ENCODE peak calls at places on chromosomes 12 and 14, in nine cellular contexts. One of them, this sample, is unnamed.

GRCh38 chr12:68451261-68452091 is 119.3 kb upstream of the MDM1 start:
- DNase-seq in neural progenitor cell: no peak
- DNase-seq in SK-N-SH: no peak
- DNase-seq in GM23248: peak
- DNase-seq in hepatocyte: peak
- DNase-seq in GM23338: no peak
- DNase-seq in HCT116: no peak
- DNase-seq in PC-3: peak
- DNase-seq in MM.1S: peak
- DNase-seq in this sample: no peak

GRCh38 chr12:92543872-92544271 is 158.9 kb upstream of the PLEKHG7 start:
- DNase-seq in MM.1S: peak
- DNase-seq in HCT116: no peak
- DNase-seq in SK-N-SH: no peak
- DNase-seq in GM23248: no peak
- DNase-seq in GM23338: no peak
- DNase-seq in hepatocyte: no peak
- DNase-seq in PC-3: peak
- DNase-seq in neural progenitor cell: no peak
- DNase-seq in this sample: peak

GRCh38 chr14:62031504-62031903 is 269.3 kb downstream of the SNAPC1 start:
- DNase-seq in SK-N-SH: no peak
- DNase-seq in PC-3: peak
- DNase-seq in MM.1S: no peak
- DNase-seq in GM23248: no peak
- DNase-seq in hepatocyte: no peak
- DNase-seq in neural progenitor cell: no peak
- DNase-seq in GM23338: no peak
- DNase-seq in HCT116: no peak
- DNase-seq in this sample: no peak

GRCh38 chr12:58249610-58250009 is 308.2 kb downstream of the ATP23 start:
- DNase-seq in MM.1S: no peak
- DNase-seq in PC-3: no peak
- DNase-seq in SK-N-SH: no peak
- DNase-seq in HCT116: no peak
- DNase-seq in GM23248: peak
- DNase-seq in GM23338: no peak
- DNase-seq in hepatocyte: no peak
- DNase-seq in neural progenitor cell: no peak
- DNase-seq in this sample: no peak

GRCh38 chr12:115008951-115009350 is 325.0 kb upstream of the TBX3 start:
- DNase-seq in PC-3: no peak
- DNase-seq in HCT116: no peak
- DNase-seq in neural progenitor cell: no peak
- DNase-seq in MM.1S: no peak
- DNase-seq in GM23338: no peak
- DNase-seq in GM23248: no peak
- DNase-seq in SK-N-SH: no peak
- DNase-seq in hepatocyte: no peak
- DNase-seq in this sample: peak

GRCh38 chr12:86233126-86233525 is 23.1 kb downstream of the MGAT4C start:
- DNase-seq in PC-3: peak
- DNase-seq in SK-N-SH: no peak
- DNase-seq in GM23338: no peak
- DNase-seq in hepatocyte: peak
- DNase-seq in HCT116: peak
- DNase-seq in neural progenitor cell: no peak
- DNase-seq in MM.1S: no peak
- DNase-seq in GM23248: peak
- DNase-seq in this sample: no peak

GRCh38 chr12:108640802-108641445 is 7.2 kb upstream of the SELPLG start:
- DNase-seq in GM23248: peak
- DNase-seq in MM.1S: peak
- DNase-seq in GM23338: no peak
- DNase-seq in neural progenitor cell: no peak
- DNase-seq in PC-3: peak
- DNase-seq in hepatocyte: peak
- DNase-seq in SK-N-SH: peak
- DNase-seq in HCT116: no peak
- DNase-seq in this sample: peak

GRCh38 chr12:58413794-58414193 is 472.4 kb downstream of the ATP23 start:
- DNase-seq in GM23248: peak
- DNase-seq in PC-3: peak
- DNase-seq in neural progenitor cell: no peak
- DNase-seq in HCT116: no peak
- DNase-seq in MM.1S: no peak
- DNase-seq in GM23338: no peak
- DNase-seq in hepatocyte: peak
- DNase-seq in SK-N-SH: no peak
- DNase-seq in this sample: no peak

GRCh38 chr12:53004582-53004981 is 1.7 kb upstream of the EIF4B start:
- DNase-seq in neural progenitor cell: peak
- DNase-seq in PC-3: no peak
- DNase-seq in hepatocyte: peak
- DNase-seq in GM23338: peak
- DNase-seq in MM.1S: no peak
- DNase-seq in SK-N-SH: no peak
- DNase-seq in GM23248: peak
- DNase-seq in HCT116: no peak
- DNase-seq in this sample: no peak

DNA sequence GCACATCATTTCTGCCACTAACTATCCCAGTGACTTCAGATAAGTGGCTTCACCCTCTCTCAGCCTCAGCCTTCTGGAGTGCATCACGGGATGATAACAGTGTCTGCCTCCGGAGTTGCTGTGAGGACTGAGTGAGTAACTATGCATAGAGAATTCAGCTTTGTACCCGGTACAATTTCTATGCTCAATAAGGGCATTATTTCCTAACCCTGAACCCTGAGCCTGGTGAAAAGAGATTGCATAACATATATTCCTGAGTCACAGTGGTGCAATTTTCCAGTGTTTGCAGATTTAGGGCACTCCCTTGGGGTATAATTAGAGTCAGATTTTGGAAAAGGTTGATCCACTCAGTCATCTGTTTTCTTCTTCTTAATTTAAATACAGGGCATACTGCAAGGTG is 181.1 kb downstream of the PTPN11 start:
- DNase-seq in GM23338: no peak
- DNase-seq in hepatocyte: peak
- DNase-seq in GM23248: peak
- DNase-seq in neural progenitor cell: no peak
- DNase-seq in HCT116: no peak
- DNase-seq in SK-N-SH: no peak
- DNase-seq in MM.1S: no peak
- DNase-seq in PC-3: peak
- DNase-seq in this sample: no peak
- H3K27ac ChIP-seq in GM23338: no peak
- H3K27ac ChIP-seq in hepatocyte: no peak
- H3K27ac ChIP-seq in GM23248: no peak
- H3K27ac ChIP-seq in neural progenitor cell: no peak
- H3K27ac ChIP-seq in HCT116: no peak
- H3K27ac ChIP-seq in SK-N-SH: no peak
- H3K27ac ChIP-seq in MM.1S: no peak
- H3K27ac ChIP-seq in PC-3: no peak
- H3K27ac ChIP-seq in this sample: no peak

DNA sequence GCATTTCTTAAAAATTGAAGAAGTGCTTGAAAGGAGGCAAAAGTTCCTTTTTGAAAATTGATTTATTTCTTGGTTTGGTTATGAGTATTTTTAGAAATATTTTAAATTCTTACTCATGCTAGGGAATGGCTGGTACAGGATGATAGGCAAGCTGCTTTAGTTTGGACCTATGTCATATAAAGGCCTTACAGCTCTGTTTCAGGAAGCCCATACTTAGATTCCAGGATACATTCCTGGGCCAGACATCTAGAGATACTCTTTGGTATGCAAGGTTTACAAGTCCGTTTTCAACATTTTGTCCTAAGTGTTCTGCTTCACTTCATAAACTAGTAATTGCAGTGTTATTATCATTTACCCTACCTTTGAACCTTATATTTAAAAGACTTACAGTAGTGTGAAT is 186.8 kb downstream of the FUT8 start:
- DNase-seq in HCT116: no peak
- DNase-seq in SK-N-SH: no peak
- DNase-seq in neural progenitor cell: no peak
- DNase-seq in MM.1S: no peak
- DNase-seq in hepatocyte: no peak
- DNase-seq in PC-3: peak
- DNase-seq in GM23338: no peak
- DNase-seq in GM23248: peak
- DNase-seq in this sample: no peak
- TF ChIP-seq EZH2phosphoT487 in HCT116: no peak
- TF ChIP-seq EZH2phosphoT487 in SK-N-SH: no peak
- TF ChIP-seq EZH2phosphoT487 in neural progenitor cell: no peak
- TF ChIP-seq EZH2phosphoT487 in MM.1S: no peak
- TF ChIP-seq EZH2phosphoT487 in hepatocyte: no peak
- TF ChIP-seq EZH2phosphoT487 in PC-3: no peak
- TF ChIP-seq EZH2phosphoT487 in GM23338: no peak
- TF ChIP-seq EZH2phosphoT487 in GM23248: no peak
- TF ChIP-seq EZH2phosphoT487 in this sample: no peak

GRCh38 chr14:63923422-63923752 is 70.6 kb downstream of the SYNE2 start:
- DNase-seq in GM23338: no peak
- DNase-seq in SK-N-SH: no peak
- DNase-seq in MM.1S: no peak
- DNase-seq in HCT116: no peak
- DNase-seq in neural progenitor cell: no peak
- DNase-seq in hepatocyte: no peak
- DNase-seq in PC-3: no peak
- DNase-seq in GM23248: no peak
- DNase-seq in this sample: no peak
- H3K27ac ChIP-seq in GM23338: no peak
- H3K27ac ChIP-seq in SK-N-SH: no peak
- H3K27ac ChIP-seq in MM.1S: peak
- H3K27ac ChIP-seq in HCT116: no peak
- H3K27ac ChIP-seq in neural progenitor cell: no peak
- H3K27ac ChIP-seq in hepatocyte: peak
- H3K27ac ChIP-seq in PC-3: no peak
- H3K27ac ChIP-seq in GM23248: no peak
- H3K27ac ChIP-seq in this sample: no peak

DNA sequence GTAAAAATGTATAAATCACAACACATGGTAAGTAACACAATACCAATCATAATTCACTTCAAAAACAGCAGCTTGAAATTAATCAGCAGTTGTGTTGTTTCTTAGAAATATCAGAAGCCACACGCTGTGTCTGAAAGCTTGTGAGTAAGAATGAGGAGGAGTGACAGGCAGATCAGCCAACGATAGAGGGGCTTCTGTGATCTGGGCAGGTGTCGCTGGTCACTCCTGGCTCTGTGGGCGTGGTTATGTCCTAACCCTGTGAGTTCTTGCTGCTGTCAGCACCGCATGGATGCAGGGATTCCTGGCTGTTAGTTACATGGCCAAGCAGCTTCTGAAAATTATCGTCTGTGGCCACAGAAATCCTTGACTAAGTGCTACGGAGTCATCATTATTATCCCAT is 123.4 kb downstream of the SLC25A47 start:
- DNase-seq in GM23248: no peak
- DNase-seq in HCT116: no peak
- DNase-seq in hepatocyte: no peak
- DNase-seq in GM23338: peak
- DNase-seq in neural progenitor cell: peak
- DNase-seq in PC-3: no peak
- DNase-seq in SK-N-SH: no peak
- DNase-seq in MM.1S: no peak
- DNase-seq in this sample: no peak
- TF ChIP-seq EZH2phosphoT487 in GM23248: no peak
- TF ChIP-seq EZH2phosphoT487 in HCT116: no peak
- TF ChIP-seq EZH2phosphoT487 in hepatocyte: no peak
- TF ChIP-seq EZH2phosphoT487 in GM23338: no peak
- TF ChIP-seq EZH2phosphoT487 in neural progenitor cell: no peak
- TF ChIP-seq EZH2phosphoT487 in PC-3: no peak
- TF ChIP-seq EZH2phosphoT487 in SK-N-SH: no peak
- TF ChIP-seq EZH2phosphoT487 in MM.1S: no peak
- TF ChIP-seq EZH2phosphoT487 in this sample: no peak